ENCODE peak calls at places on chromosomes 3 and 15, in seven cellular contexts. Q, J, Z, V, K, U and M are unnamed samples.

GRCh38 chr3:131454501-131454900 is 48.3 kb downstream of the MRPL3 start:
- DNase-seq in K (peak; percentile 20), J (no peak), Z (no peak), Q (no peak), U (peak; percentile 12), V (no peak), M (no peak)

GRCh38 chr3:185813691-185814215 is 11.1 kb downstream of the IGF2BP2 start:
- DNase-seq in K (peak; percentile 47), J (no peak), Q (no peak), U (peak; percentile 84), V (no peak), Z (no peak), M (no peak)

GRCh38 chr15:79939399-79939798 is 31.6 kb downstream of the BCL2A1 start:
- DNase-seq in U (no peak), Q (no peak), K (no peak), Z (no peak), J (no peak), V (no peak), M (no peak)

GRCh38 chr3:21398461-21398860 is 352.5 kb downstream of the ZNF385D start:
- DNase-seq in J (no peak), V (no peak), Z (no peak), K (no peak), Q (no peak), U (no peak), M (no peak)

GRCh38 chr15:101561584-101561906 is 72.0 kb upstream of the PCSK6 start:
- DNase-seq in J (no peak), V (no peak), K (no peak), Z (no peak), U (no peak), Q (no peak), M (no peak)

GRCh38 chr3:63908776-63909175 is 3.4 kb downstream of the SCAANT1 start:
- DNase-seq in K (no peak), J (no peak), U (no peak), V (no peak), Z (no peak), Q (no peak), M (no peak)

GRCh38 chr3:100429187-100429586 is 27.8 kb downstream of the LNP1 start:
- DNase-seq in J (no peak), K (no peak), Z (no peak), Q (no peak), U (no peak), V (no peak), M (no peak)

GRCh38 chr15:37059051-37059450 is 41.3 kb downstream of the MEIS2 start:
- DNase-seq in Z (no peak), U (peak; percentile 62), V (no peak), Q (no peak), K (no peak), J (no peak), M (peak; percentile 30)

GRCh38 chr15:81506936-81507335 is 132.9 kb upstream of the TMC3 start:
- DNase-seq in U (no peak), K (no peak), J (no peak), V (no peak), Q (no peak), Z (no peak), M (no peak)

GRCh38 chr3:49173116-49173791 is 1.9 kb downstream of the KLHDC8B start:
- DNase-seq in J (no peak), Z (peak; percentile 87), V (no peak), K (no peak), U (peak; percentile 11), Q (no peak), M (no peak)

GRCh38 chr3:170563712-170564423 is 22.0 kb downstream of the SLC7A14 start:
- DNase-seq in J (no peak), Z (no peak), V (no peak), U (peak; percentile 91), K (no peak), Q (no peak), M (no peak)

GRCh38 chr3:111315911-111316310 is 226.1 kb upstream of the CD96 start:
- DNase-seq in U (peak; percentile 83), J (no peak), Q (no peak), V (no peak), K (peak; percentile 40), Z (no peak), M (peak; percentile 23)

GRCh38 chr3:194555175-194556062 is 68.6 kb upstream of the ATP13A3 start:
- DNase-seq in U (no peak), Q (no peak), Z (no peak), J (no peak), V (no peak), K (no peak), M (no peak)

GRCh38 chr3:48560648-48561018 is 2.9 kb downstream of the UCN2 start:
- DNase-seq in V (no peak), K (no peak), J (no peak), Z (peak; percentile 48), U (peak; percentile 32), Q (no peak), M (no peak)

GRCh38 chr3:171396048-171396447 is 64.2 kb downstream of the TNIK start:
- DNase-seq in Z (no peak), J (no peak), Q (no peak), U (peak; percentile 73), K (no peak), V (no peak), M (no peak)

GRCh38 chr15:100919481-100920405 is 586 bp downstream of the LRRK1 start:
- DNase-seq in K (no peak), Z (peak; percentile 51), U (no peak), Q (no peak), V (no peak), J (no peak), M (no peak)

GRCh38 chr15:100189849-100190248 is 151.9 kb downstream of the ADAMTS17 start:
- DNase-seq in U (peak; percentile 45), Q (no peak), K (no peak), V (no peak), Z (no peak), J (no peak), M (no peak)

GRCh38 chr3:45123030-45123429 is 23.1 kb downstream of the CDCP1 start:
- DNase-seq in U (peak; percentile 94), K (peak; percentile 63), J (no peak), Z (no peak), V (peak; percentile 69), Q (no peak), M (no peak)

GRCh38 chr3:69411331-69411730 is 25.4 kb upstream of the FRMD4B start:
- DNase-seq in V (no peak), J (no peak), U (peak; percentile 58), Q (no peak), Z (no peak), K (no peak), M (peak; percentile 52)

GRCh38 chr3:197023998-197024651 is 5.5 kb downstream of the MELTF start:
- DNase-seq in Z (no peak), K (no peak), U (no peak), J (no peak), V (no peak), Q (no peak), M (no peak)

GRCh38 chr3:141915016-141915415 is 38.6 kb downstream of the ATP1B3 start:
- DNase-seq in K (no peak), J (no peak), U (no peak), V (no peak), Z (no peak), Q (no peak), M (peak; percentile 95)

GRCh38 chr3:193744048-193744821 is 151.2 kb downstream of the OPA1 start:
- DNase-seq in U (no peak), V (no peak), Z (no peak), Q (no peak), K (no peak), J (no peak), M (no peak)

GRCh38 chr3:48896991-48897390 is 1.7 kb downstream of the SLC25A20 start:
- DNase-seq in Q (no peak), V (no peak), J (no peak), Z (no peak), U (no peak), K (no peak), M (no peak)

GRCh38 chr3:61857297-61857696 is 295.9 kb downstream of the PTPRG start:
- DNase-seq in Z (no peak), Q (no peak), K (no peak), V (no peak), J (no peak), U (no peak), M (no peak)

GRCh38 chr3:108051005-108051404 is 39.8 kb downstream of the CD47 start:
- DNase-seq in U (no peak), Q (no peak), J (no peak), V (no peak), K (no peak), Z (no peak), M (peak; percentile 3)

GRCh38 chr3:194269610-194270145 is 81.5 kb downstream of the CPN2 start:
- DNase-seq in Q (no peak), U (peak; percentile 65), J (no peak), K (peak; percentile 42), Z (peak; percentile 94), V (peak; percentile 37), M (peak; percentile 74)

GRCh38 chr15:31557899-31558298 is 231.3 kb downstream of the KLF13 start:
- DNase-seq in J (no peak), V (no peak), Z (no peak), U (no peak), Q (no peak), K (no peak), M (no peak)

GRCh38 chr3:9142346-9142745 is 107.1 kb downstream of the SRGAP3 start:
- DNase-seq in U (peak; percentile 80), Q (no peak), K (no peak), J (no peak), Z (no peak), V (no peak), M (no peak)

GRCh38 chr3:122890077-122890484 is 95.2 kb downstream of the SLC49A4 start:
- DNase-seq in V (no peak), Q (no peak), Z (peak; percentile 29), U (peak; percentile 10), J (no peak), K (peak; percentile 68), M (peak; percentile 74)

GRCh38 chr15:42490246-42490742 is 647 bp downstream of the ZNF106 start:
- DNase-seq in J (no peak), Z (no peak), Q (no peak), K (no peak), V (no peak), U (peak; percentile 26), M (no peak)

GRCh38 chr3:39434574-39434973 is 28.1 kb downstream of the RPSA start:
- DNase-seq in V (no peak), U (peak; percentile 78), Q (no peak), J (no peak), Z (no peak), K (no peak), M (no peak)

GRCh38 chr3:126358816-126359181 is 1.6 kb upstream of the KLF15 start:
- DNase-seq in K (no peak), V (no peak), J (no peak), Z (no peak), U (peak; percentile 11), Q (no peak), M (no peak)

GRCh38 chr15:51801391-51801835 is 28.0 kb upstream of the TMOD3 start:
- DNase-seq in U (peak; percentile 18), K (no peak), V (peak; percentile 33), Z (no peak), Q (no peak), J (no peak), M (no peak)

GRCh38 chr15:43102181-43102580 is 3.7 kb downstream of the UBR1 start:
- DNase-seq in V (no peak), J (no peak), Z (no peak), U (no peak), Q (no peak), K (no peak), M (no peak)

GRCh38 chr3:105829229-105829628 is 39.6 kb downstream of the CBLB start:
- DNase-seq in U (peak; percentile 49), K (no peak), Q (no peak), Z (no peak), V (no peak), J (no peak), M (no peak)